ENCODE peak calls at places on chromosomes 1 and 21, in six cellular contexts. One of them, this sample, is unnamed.

GRCh38 chr1:113930499-113931161 is 1.5 kb downstream of the HIPK1 start:
- DNase-seq in naive thymus-derived CD8-positive, alpha-beta T cell: peak; percentile 90
- DNase-seq in head of caudate nucleus: no peak
- DNase-seq in fibroblast of mammary gland: peak; percentile 62
- DNase-seq in SW480: peak; percentile 39
- DNase-seq in stimulated activated naive CD8-positive, alpha-beta T cell treated with anti-CD3 and anti-CD28 coated beads, Interleukin-15, amount 100 ng/mL, for 72 hours: no peak
- DNase-seq in this sample: peak; percentile 62

GRCh38 chr1:245051349-245052221 is 103.2 kb upstream of the KIF26B start:
- DNase-seq in naive thymus-derived CD8-positive, alpha-beta T cell: no peak
- DNase-seq in head of caudate nucleus: peak; percentile 52
- DNase-seq in fibroblast of mammary gland: no peak
- DNase-seq in SW480: no peak
- DNase-seq in stimulated activated naive CD8-positive, alpha-beta T cell treated with anti-CD3 and anti-CD28 coated beads, Interleukin-15, amount 100 ng/mL, for 72 hours: no peak
- DNase-seq in this sample: peak; percentile 98

GRCh38 chr1:41496080-41497055 is 11.9 kb upstream of the EDN2 start:
- DNase-seq in naive thymus-derived CD8-positive, alpha-beta T cell: no peak
- DNase-seq in head of caudate nucleus: peak; percentile 64
- DNase-seq in fibroblast of mammary gland: peak; percentile 76
- DNase-seq in SW480: peak; percentile 92
- DNase-seq in stimulated activated naive CD8-positive, alpha-beta T cell treated with anti-CD3 and anti-CD28 coated beads, Interleukin-15, amount 100 ng/mL, for 72 hours: peak; percentile 50
- DNase-seq in this sample: peak; percentile 56

GRCh38 chr1:3360158-3360440 is 94.4 kb upstream of the ARHGEF16 start:
- DNase-seq in naive thymus-derived CD8-positive, alpha-beta T cell: no peak
- DNase-seq in head of caudate nucleus: no peak
- DNase-seq in fibroblast of mammary gland: no peak
- DNase-seq in SW480: no peak
- DNase-seq in stimulated activated naive CD8-positive, alpha-beta T cell treated with anti-CD3 and anti-CD28 coated beads, Interleukin-15, amount 100 ng/mL, for 72 hours: no peak
- DNase-seq in this sample: no peak

GRCh38 chr1:182476625-182477024 is 26.7 kb downstream of the RGSL1 start:
- DNase-seq in naive thymus-derived CD8-positive, alpha-beta T cell: no peak
- DNase-seq in head of caudate nucleus: peak; percentile 22
- DNase-seq in fibroblast of mammary gland: no peak
- DNase-seq in SW480: no peak
- DNase-seq in stimulated activated naive CD8-positive, alpha-beta T cell treated with anti-CD3 and anti-CD28 coated beads, Interleukin-15, amount 100 ng/mL, for 72 hours: no peak
- DNase-seq in this sample: no peak

GRCh38 chr1:245156736-245157505 is 2.1 kb downstream of the KIF26B start:
- DNase-seq in naive thymus-derived CD8-positive, alpha-beta T cell: no peak
- DNase-seq in head of caudate nucleus: peak; percentile 37
- DNase-seq in fibroblast of mammary gland: peak; percentile 19
- DNase-seq in SW480: peak; percentile 62
- DNase-seq in stimulated activated naive CD8-positive, alpha-beta T cell treated with anti-CD3 and anti-CD28 coated beads, Interleukin-15, amount 100 ng/mL, for 72 hours: no peak
- DNase-seq in this sample: no peak

GRCh38 chr1:53899206-53899628 is 5.2 kb downstream of the DIO1 start:
- DNase-seq in naive thymus-derived CD8-positive, alpha-beta T cell: no peak
- DNase-seq in head of caudate nucleus: no peak
- DNase-seq in fibroblast of mammary gland: peak; percentile 75
- DNase-seq in SW480: no peak
- DNase-seq in stimulated activated naive CD8-positive, alpha-beta T cell treated with anti-CD3 and anti-CD28 coated beads, Interleukin-15, amount 100 ng/mL, for 72 hours: no peak
- DNase-seq in this sample: no peak

GRCh38 chr21:35275776-35276175 is 226.7 kb upstream of the RUNX1 start:
- DNase-seq in naive thymus-derived CD8-positive, alpha-beta T cell: no peak
- DNase-seq in head of caudate nucleus: no peak
- DNase-seq in fibroblast of mammary gland: no peak
- DNase-seq in SW480: peak; percentile 66
- DNase-seq in stimulated activated naive CD8-positive, alpha-beta T cell treated with anti-CD3 and anti-CD28 coated beads, Interleukin-15, amount 100 ng/mL, for 72 hours: no peak
- DNase-seq in this sample: no peak

GRCh38 chr1:110155878-110156522 is 5.7 kb downstream of the SLC6A17 start:
- DNase-seq in naive thymus-derived CD8-positive, alpha-beta T cell: peak; percentile 6
- DNase-seq in head of caudate nucleus: no peak
- DNase-seq in fibroblast of mammary gland: peak; percentile 50
- DNase-seq in SW480: peak; percentile 17
- DNase-seq in stimulated activated naive CD8-positive, alpha-beta T cell treated with anti-CD3 and anti-CD28 coated beads, Interleukin-15, amount 100 ng/mL, for 72 hours: peak; percentile 30
- DNase-seq in this sample: peak; percentile 50

GRCh38 chr1:160709715-160710114 is 1.9 kb downstream of the CD48 start:
- DNase-seq in naive thymus-derived CD8-positive, alpha-beta T cell: no peak
- DNase-seq in head of caudate nucleus: no peak
- DNase-seq in fibroblast of mammary gland: no peak
- DNase-seq in SW480: no peak
- DNase-seq in stimulated activated naive CD8-positive, alpha-beta T cell treated with anti-CD3 and anti-CD28 coated beads, Interleukin-15, amount 100 ng/mL, for 72 hours: no peak
- DNase-seq in this sample: no peak

GRCh38 chr1:43473463-43473862 is 19.7 kb upstream of the HYI start:
- DNase-seq in naive thymus-derived CD8-positive, alpha-beta T cell: no peak
- DNase-seq in head of caudate nucleus: no peak
- DNase-seq in fibroblast of mammary gland: no peak
- DNase-seq in SW480: no peak
- DNase-seq in stimulated activated naive CD8-positive, alpha-beta T cell treated with anti-CD3 and anti-CD28 coated beads, Interleukin-15, amount 100 ng/mL, for 72 hours: no peak
- DNase-seq in this sample: no peak

GRCh38 chr1:201982923-201983805 is 716 bp downstream of the RNPEP start:
- DNase-seq in naive thymus-derived CD8-positive, alpha-beta T cell: peak; percentile 51
- DNase-seq in head of caudate nucleus: peak; percentile 49
- DNase-seq in fibroblast of mammary gland: peak; percentile 79
- DNase-seq in SW480: peak; percentile 60
- DNase-seq in stimulated activated naive CD8-positive, alpha-beta T cell treated with anti-CD3 and anti-CD28 coated beads, Interleukin-15, amount 100 ng/mL, for 72 hours: peak; percentile 62
- DNase-seq in this sample: peak; percentile 75

GRCh38 chr1:183279835-183280234 is 93.8 kb downstream of the LAMC2 start:
- DNase-seq in naive thymus-derived CD8-positive, alpha-beta T cell: no peak
- DNase-seq in head of caudate nucleus: no peak
- DNase-seq in fibroblast of mammary gland: peak; percentile 97
- DNase-seq in SW480: no peak
- DNase-seq in stimulated activated naive CD8-positive, alpha-beta T cell treated with anti-CD3 and anti-CD28 coated beads, Interleukin-15, amount 100 ng/mL, for 72 hours: no peak
- DNase-seq in this sample: peak; percentile 92

GRCh38 chr1:111406325-111406768 is 21.2 kb downstream of the OVGP1 start:
- DNase-seq in naive thymus-derived CD8-positive, alpha-beta T cell: peak; percentile 53
- DNase-seq in head of caudate nucleus: peak; percentile 21
- DNase-seq in fibroblast of mammary gland: peak; percentile 31
- DNase-seq in SW480: no peak
- DNase-seq in stimulated activated naive CD8-positive, alpha-beta T cell treated with anti-CD3 and anti-CD28 coated beads, Interleukin-15, amount 100 ng/mL, for 72 hours: peak; percentile 26
- DNase-seq in this sample: no peak

GRCh38 chr1:155267373-155267772 is 5.2 kb upstream of the SCAMP3 start:
- DNase-seq in naive thymus-derived CD8-positive, alpha-beta T cell: no peak
- DNase-seq in head of caudate nucleus: no peak
- DNase-seq in fibroblast of mammary gland: no peak
- DNase-seq in SW480: no peak
- DNase-seq in stimulated activated naive CD8-positive, alpha-beta T cell treated with anti-CD3 and anti-CD28 coated beads, Interleukin-15, amount 100 ng/mL, for 72 hours: no peak
- DNase-seq in this sample: no peak

GRCh38 chr21:42527489-42528158 is 14.0 kb downstream of the SLC37A1 start:
- DNase-seq in naive thymus-derived CD8-positive, alpha-beta T cell: peak; percentile 76
- DNase-seq in head of caudate nucleus: no peak
- DNase-seq in fibroblast of mammary gland: no peak
- DNase-seq in SW480: peak; percentile 83
- DNase-seq in stimulated activated naive CD8-positive, alpha-beta T cell treated with anti-CD3 and anti-CD28 coated beads, Interleukin-15, amount 100 ng/mL, for 72 hours: peak; percentile 36
- DNase-seq in this sample: no peak

GRCh38 chr1:55062801-55063561 is 23.6 kb downstream of the PCSK9 start:
- DNase-seq in naive thymus-derived CD8-positive, alpha-beta T cell: no peak
- DNase-seq in head of caudate nucleus: no peak
- DNase-seq in fibroblast of mammary gland: no peak
- DNase-seq in SW480: no peak
- DNase-seq in stimulated activated naive CD8-positive, alpha-beta T cell treated with anti-CD3 and anti-CD28 coated beads, Interleukin-15, amount 100 ng/mL, for 72 hours: no peak
- DNase-seq in this sample: no peak

GRCh38 chr1:115330480-115331013 is 7.5 kb downstream of the NGF start:
- DNase-seq in naive thymus-derived CD8-positive, alpha-beta T cell: no peak
- DNase-seq in head of caudate nucleus: no peak
- DNase-seq in fibroblast of mammary gland: peak; percentile 98
- DNase-seq in SW480: no peak
- DNase-seq in stimulated activated naive CD8-positive, alpha-beta T cell treated with anti-CD3 and anti-CD28 coated beads, Interleukin-15, amount 100 ng/mL, for 72 hours: no peak
- DNase-seq in this sample: no peak

GRCh38 chr1:23751050-23751814 is 8.0 kb downstream of the ELOA start:
- DNase-seq in naive thymus-derived CD8-positive, alpha-beta T cell: peak; percentile 16
- DNase-seq in head of caudate nucleus: no peak
- DNase-seq in fibroblast of mammary gland: peak; percentile 83
- DNase-seq in SW480: peak; percentile 37
- DNase-seq in stimulated activated naive CD8-positive, alpha-beta T cell treated with anti-CD3 and anti-CD28 coated beads, Interleukin-15, amount 100 ng/mL, for 72 hours: peak; percentile 33
- DNase-seq in this sample: no peak

GRCh38 chr1:24805534-24806301 is 60.5 kb downstream of the CLIC4 start:
- DNase-seq in naive thymus-derived CD8-positive, alpha-beta T cell: no peak
- DNase-seq in head of caudate nucleus: no peak
- DNase-seq in fibroblast of mammary gland: peak; percentile 85
- DNase-seq in SW480: no peak
- DNase-seq in stimulated activated naive CD8-positive, alpha-beta T cell treated with anti-CD3 and anti-CD28 coated beads, Interleukin-15, amount 100 ng/mL, for 72 hours: no peak
- DNase-seq in this sample: no peak

GRCh38 chr1:162696286-162696862 is 64.1 kb downstream of the DDR2 start:
- DNase-seq in naive thymus-derived CD8-positive, alpha-beta T cell: no peak
- DNase-seq in head of caudate nucleus: peak; percentile 13
- DNase-seq in fibroblast of mammary gland: peak; percentile 95
- DNase-seq in SW480: peak; percentile 59
- DNase-seq in stimulated activated naive CD8-positive, alpha-beta T cell treated with anti-CD3 and anti-CD28 coated beads, Interleukin-15, amount 100 ng/mL, for 72 hours: no peak
- DNase-seq in this sample: no peak

GRCh38 chr1:156499194-156499702 is 1.3 kb downstream of the MEF2D start:
- DNase-seq in naive thymus-derived CD8-positive, alpha-beta T cell: no peak
- DNase-seq in head of caudate nucleus: no peak
- DNase-seq in fibroblast of mammary gland: no peak
- DNase-seq in SW480: no peak
- DNase-seq in stimulated activated naive CD8-positive, alpha-beta T cell treated with anti-CD3 and anti-CD28 coated beads, Interleukin-15, amount 100 ng/mL, for 72 hours: no peak
- DNase-seq in this sample: no peak

GRCh38 chr1:229148041-229148671 is 122.8 kb upstream of the RAB4A start:
- DNase-seq in naive thymus-derived CD8-positive, alpha-beta T cell: no peak
- DNase-seq in head of caudate nucleus: no peak
- DNase-seq in fibroblast of mammary gland: no peak
- DNase-seq in SW480: peak; percentile 67
- DNase-seq in stimulated activated naive CD8-positive, alpha-beta T cell treated with anti-CD3 and anti-CD28 coated beads, Interleukin-15, amount 100 ng/mL, for 72 hours: no peak
- DNase-seq in this sample: no peak

GRCh38 chr1:26161408-26162219 is 2.7 kb downstream of the FAM110D start:
- DNase-seq in naive thymus-derived CD8-positive, alpha-beta T cell: no peak
- DNase-seq in head of caudate nucleus: peak; percentile 74
- DNase-seq in fibroblast of mammary gland: peak; percentile 25
- DNase-seq in SW480: peak; percentile 69
- DNase-seq in stimulated activated naive CD8-positive, alpha-beta T cell treated with anti-CD3 and anti-CD28 coated beads, Interleukin-15, amount 100 ng/mL, for 72 hours: peak; percentile 53
- DNase-seq in this sample: peak; percentile 71

GRCh38 chr1:108053291-108054023 is 88.5 kb upstream of the VAV3 start:
- DNase-seq in naive thymus-derived CD8-positive, alpha-beta T cell: no peak
- DNase-seq in head of caudate nucleus: no peak
- DNase-seq in fibroblast of mammary gland: peak; percentile 92
- DNase-seq in SW480: no peak
- DNase-seq in stimulated activated naive CD8-positive, alpha-beta T cell treated with anti-CD3 and anti-CD28 coated beads, Interleukin-15, amount 100 ng/mL, for 72 hours: no peak
- DNase-seq in this sample: peak; percentile 20

GRCh38 chr1:81703736-81704463 is 96.8 kb upstream of the ADGRL2 start:
- DNase-seq in naive thymus-derived CD8-positive, alpha-beta T cell: no peak
- DNase-seq in head of caudate nucleus: no peak
- DNase-seq in fibroblast of mammary gland: peak; percentile 77
- DNase-seq in SW480: no peak
- DNase-seq in stimulated activated naive CD8-positive, alpha-beta T cell treated with anti-CD3 and anti-CD28 coated beads, Interleukin-15, amount 100 ng/mL, for 72 hours: no peak
- DNase-seq in this sample: no peak

GRCh38 chr1:17377325-17377953 is 5.4 kb downstream of the PADI6 start:
- DNase-seq in naive thymus-derived CD8-positive, alpha-beta T cell: no peak
- DNase-seq in head of caudate nucleus: no peak
- DNase-seq in fibroblast of mammary gland: no peak
- DNase-seq in SW480: no peak
- DNase-seq in stimulated activated naive CD8-positive, alpha-beta T cell treated with anti-CD3 and anti-CD28 coated beads, Interleukin-15, amount 100 ng/mL, for 72 hours: no peak
- DNase-seq in this sample: no peak

GRCh38 chr1:211893260-211893659 is 62.7 kb upstream of the LPGAT1 start:
- DNase-seq in naive thymus-derived CD8-positive, alpha-beta T cell: no peak
- DNase-seq in head of caudate nucleus: no peak
- DNase-seq in fibroblast of mammary gland: no peak
- DNase-seq in SW480: no peak
- DNase-seq in stimulated activated naive CD8-positive, alpha-beta T cell treated with anti-CD3 and anti-CD28 coated beads, Interleukin-15, amount 100 ng/mL, for 72 hours: no peak
- DNase-seq in this sample: no peak

GRCh38 chr1:226034482-226034881 is 28.0 kb upstream of the H3-3A start:
- DNase-seq in naive thymus-derived CD8-positive, alpha-beta T cell: no peak
- DNase-seq in head of caudate nucleus: peak; percentile 74
- DNase-seq in fibroblast of mammary gland: peak; percentile 100
- DNase-seq in SW480: peak; percentile 37
- DNase-seq in stimulated activated naive CD8-positive, alpha-beta T cell treated with anti-CD3 and anti-CD28 coated beads, Interleukin-15, amount 100 ng/mL, for 72 hours: no peak
- DNase-seq in this sample: peak; percentile 82

GRCh38 chr1:15723631-15724246 is 12.3 kb upstream of the SLC25A34 start:
- DNase-seq in naive thymus-derived CD8-positive, alpha-beta T cell: no peak
- DNase-seq in head of caudate nucleus: no peak
- DNase-seq in fibroblast of mammary gland: no peak
- DNase-seq in SW480: no peak
- DNase-seq in stimulated activated naive CD8-positive, alpha-beta T cell treated with anti-CD3 and anti-CD28 coated beads, Interleukin-15, amount 100 ng/mL, for 72 hours: no peak
- DNase-seq in this sample: no peak

GRCh38 chr1:87329051-87329755 is 523 bp downstream of the LMO4 start:
- DNase-seq in naive thymus-derived CD8-positive, alpha-beta T cell: peak; percentile 20
- DNase-seq in head of caudate nucleus: peak; percentile 67
- DNase-seq in fibroblast of mammary gland: peak; percentile 51
- DNase-seq in SW480: peak; percentile 48
- DNase-seq in stimulated activated naive CD8-positive, alpha-beta T cell treated with anti-CD3 and anti-CD28 coated beads, Interleukin-15, amount 100 ng/mL, for 72 hours: peak; percentile 68
- DNase-seq in this sample: no peak

GRCh38 chr1:20343149-20343936 is 52.7 kb downstream of the VWA5B1 start:
- DNase-seq in naive thymus-derived CD8-positive, alpha-beta T cell: no peak
- DNase-seq in head of caudate nucleus: no peak
- DNase-seq in fibroblast of mammary gland: no peak
- DNase-seq in SW480: no peak
- DNase-seq in stimulated activated naive CD8-positive, alpha-beta T cell treated with anti-CD3 and anti-CD28 coated beads, Interleukin-15, amount 100 ng/mL, for 72 hours: no peak
- DNase-seq in this sample: no peak

GRCh38 chr1:192879416-192879815 is 70.6 kb downstream of the RGS2 start:
- DNase-seq in naive thymus-derived CD8-positive, alpha-beta T cell: no peak
- DNase-seq in head of caudate nucleus: no peak
- DNase-seq in fibroblast of mammary gland: peak; percentile 14
- DNase-seq in SW480: no peak
- DNase-seq in stimulated activated naive CD8-positive, alpha-beta T cell treated with anti-CD3 and anti-CD28 coated beads, Interleukin-15, amount 100 ng/mL, for 72 hours: no peak
- DNase-seq in this sample: no peak

GRCh38 chr1:153677718-153678518 is 570 bp upstream of the NPR1 start:
- DNase-seq in naive thymus-derived CD8-positive, alpha-beta T cell: peak; percentile 16
- DNase-seq in head of caudate nucleus: peak; percentile 61
- DNase-seq in fibroblast of mammary gland: peak; percentile 61
- DNase-seq in SW480: peak; percentile 32
- DNase-seq in stimulated activated naive CD8-positive, alpha-beta T cell treated with anti-CD3 and anti-CD28 coated beads, Interleukin-15, amount 100 ng/mL, for 72 hours: peak; percentile 51
- DNase-seq in this sample: no peak

GRCh38 chr21:28132713-28133112 is 860.0 kb downstream of the LTN1 start:
- DNase-seq in naive thymus-derived CD8-positive, alpha-beta T cell: no peak
- DNase-seq in head of caudate nucleus: no peak
- DNase-seq in fibroblast of mammary gland: no peak
- DNase-seq in SW480: no peak
- DNase-seq in stimulated activated naive CD8-positive, alpha-beta T cell treated with anti-CD3 and anti-CD28 coated beads, Interleukin-15, amount 100 ng/mL, for 72 hours: no peak
- DNase-seq in this sample: no peak

GRCh38 chr21:34147835-34148804 is 74.7 kb downstream of the MRPS6 start:
- DNase-seq in naive thymus-derived CD8-positive, alpha-beta T cell: no peak
- DNase-seq in head of caudate nucleus: no peak
- DNase-seq in fibroblast of mammary gland: no peak
- DNase-seq in SW480: no peak
- DNase-seq in stimulated activated naive CD8-positive, alpha-beta T cell treated with anti-CD3 and anti-CD28 coated beads, Interleukin-15, amount 100 ng/mL, for 72 hours: no peak
- DNase-seq in this sample: no peak